ENCODE peak calls at places on chromosome 22, in four cellular contexts. One of them, this sample, is unnamed. For H3K4me1, the result is how much of the 10 kb centered on the place peaks cover.

GRCh38 chr22:37230673-37231405 is 13.2 kb downstream of the RAC2 start:
- DNase-seq in HCT116: no peak
- DNase-seq in GM23338: no peak
- DNase-seq in IMR-90: no peak
- DNase-seq in this sample: peak

GRCh38 chr22:43118953-43119458 is 8.5 kb downstream of the BIK start:
- DNase-seq in IMR-90: no peak
- DNase-seq in HCT116: no peak
- DNase-seq in GM23338: no peak
- DNase-seq in this sample: no peak

GRCh38 chr22:21074092-21074715 is 28.5 kb downstream of the LRRC74B start:
- DNase-seq in IMR-90: peak
- DNase-seq in GM23338: no peak
- DNase-seq in HCT116: peak
- DNase-seq in this sample: no peak

GRCh38 chr22:27686534-27686933 is 115.0 kb downstream of the MN1 start:
- DNase-seq in HCT116: peak
- DNase-seq in GM23338: no peak
- DNase-seq in IMR-90: peak
- DNase-seq in this sample: no peak

GRCh38 chr22:28582806-28583205 is 96.8 kb downstream of the TTC28 start:
- DNase-seq in HCT116: no peak
- DNase-seq in GM23338: peak
- DNase-seq in IMR-90: peak
- DNase-seq in this sample: no peak

GRCh38 chr22:20130739-20131592 is 638 bp upstream of the ZDHHC8 start:
- DNase-seq in IMR-90: peak
- DNase-seq in GM23338: peak
- DNase-seq in HCT116: peak
- DNase-seq in this sample: peak

GRCh38 chr22:38298312-38299000 is 18.8 kb downstream of the CSNK1E start:
- DNase-seq in IMR-90: peak
- DNase-seq in HCT116: peak
- DNase-seq in GM23338: peak
- DNase-seq in this sample: no peak

GRCh38 chr22:50683994-50684371 is 11.4 kb downstream of the SHANK3 start:
- DNase-seq in GM23338: no peak
- DNase-seq in HCT116: no peak
- DNase-seq in IMR-90: no peak
- DNase-seq in this sample: no peak

GRCh38 chr22:50184004-50184461 is 1.7 kb upstream of the TRABD start:
- DNase-seq in GM23338: peak
- DNase-seq in HCT116: no peak
- DNase-seq in IMR-90: peak
- DNase-seq in this sample: peak

GRCh38 chr22:46612904-46613605 is 7.1 kb upstream of the GRAMD4 start:
- DNase-seq in GM23338: no peak
- DNase-seq in IMR-90: no peak
- DNase-seq in HCT116: no peak
- DNase-seq in this sample: no peak

DNA sequence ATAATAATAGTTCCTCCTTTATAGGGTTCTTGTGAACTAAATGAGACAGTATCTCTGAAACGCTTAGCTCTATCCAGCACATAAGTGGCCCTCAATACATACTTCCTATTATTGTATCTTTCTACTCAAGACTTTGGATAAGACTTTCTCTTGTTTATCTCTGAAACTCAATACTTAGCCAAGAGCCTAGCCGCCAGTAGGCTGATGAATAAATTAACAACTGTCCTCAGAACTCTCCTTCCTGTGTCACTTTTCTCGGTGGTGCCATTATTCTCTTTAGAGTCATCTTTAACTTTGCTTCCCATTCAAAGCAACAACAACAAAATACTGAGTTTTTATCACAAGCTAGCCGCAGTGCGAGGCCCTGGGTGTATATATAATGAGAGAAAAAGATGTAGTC is 86.9 kb downstream of the FAM83F start:
- DNase-seq in HCT116: no peak
- DNase-seq in IMR-90: no peak
- DNase-seq in GM23338: no peak
- DNase-seq in this sample: no peak
- H3K4me1 ChIP-seq in HCT116: under half
- H3K4me1 ChIP-seq in IMR-90: under half
- H3K4me1 ChIP-seq in GM23338: under half
- H3K4me1 ChIP-seq in this sample: under half

GRCh38 chr22:35218079-35218478 is 39.2 kb upstream of the HMGXB4 start:
- DNase-seq in GM23338: no peak
- DNase-seq in HCT116: no peak
- DNase-seq in IMR-90: peak
- DNase-seq in this sample: no peak
- H3K4me3 ChIP-seq in GM23338: no peak
- H3K4me3 ChIP-seq in HCT116: no peak
- H3K4me3 ChIP-seq in IMR-90: no peak
- H3K4me3 ChIP-seq in this sample: no peak

DNA sequence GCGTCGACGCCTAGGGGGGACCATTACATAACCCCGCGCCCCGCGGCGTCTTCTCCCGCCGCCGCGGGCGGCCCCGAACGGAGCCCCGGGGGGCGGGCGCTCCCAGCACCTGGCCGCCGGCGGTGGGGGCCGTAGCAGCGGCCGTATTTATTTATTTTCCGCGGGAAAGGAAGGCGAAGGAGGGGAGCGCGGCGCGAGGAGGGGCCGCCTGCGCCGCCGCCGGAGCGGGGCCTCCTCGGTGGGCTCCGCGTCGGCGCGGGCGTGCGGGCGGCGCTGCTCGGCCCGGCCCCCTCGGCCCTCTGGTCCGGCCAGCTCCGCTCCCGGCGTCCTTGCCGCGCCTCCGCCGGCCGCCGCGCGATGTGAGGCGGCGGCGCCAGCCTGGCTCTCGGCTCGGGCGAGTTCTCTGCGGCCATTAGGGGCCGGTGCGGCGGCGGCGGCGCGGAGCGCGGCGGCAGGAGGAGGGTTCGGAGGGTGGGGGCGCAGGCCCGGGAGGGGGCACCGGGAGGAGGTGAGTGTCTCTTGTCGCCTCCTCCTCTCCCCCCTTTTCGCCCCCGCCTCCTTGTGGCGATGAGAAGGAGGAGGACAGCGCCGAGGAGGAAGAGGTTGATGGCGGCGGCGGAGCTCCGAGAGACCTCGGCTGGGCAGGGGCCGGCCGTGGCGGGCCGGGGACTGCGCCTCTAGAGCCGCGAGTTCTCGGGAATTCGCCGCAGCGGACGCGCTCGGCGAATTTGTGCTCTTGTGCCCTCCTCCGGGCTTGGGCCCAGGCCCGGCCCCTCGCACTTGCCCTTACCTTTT is at the start of gene EP300:
- DNase-seq in GM23338: peak
- DNase-seq in IMR-90: peak
- DNase-seq in HCT116: peak
- DNase-seq in this sample: peak
- TF ChIP-seq CTCF in GM23338: no peak
- TF ChIP-seq CTCF in IMR-90: peak
- TF ChIP-seq CTCF in HCT116: no peak
- TF ChIP-seq CTCF in this sample: peak

GRCh38 chr22:48151641-48152040 is 1389.2 kb downstream of the TBC1D22A start:
- DNase-seq in GM23338: no peak
- DNase-seq in HCT116: no peak
- DNase-seq in IMR-90: no peak
- DNase-seq in this sample: no peak
- H3K4me1 ChIP-seq in GM23338: under half
- H3K4me1 ChIP-seq in HCT116: under half
- H3K4me1 ChIP-seq in IMR-90: under half
- H3K4me1 ChIP-seq in this sample: under half

GRCh38 chr22:36010090-36010489 is 18.5 kb downstream of the RBFOX2 start:
- DNase-seq in IMR-90: no peak
- DNase-seq in HCT116: no peak
- DNase-seq in GM23338: peak
- DNase-seq in this sample: no peak
- H3K4me3 ChIP-seq in IMR-90: no peak
- H3K4me3 ChIP-seq in HCT116: no peak
- H3K4me3 ChIP-seq in GM23338: no peak
- H3K4me3 ChIP-seq in this sample: no peak

DNA sequence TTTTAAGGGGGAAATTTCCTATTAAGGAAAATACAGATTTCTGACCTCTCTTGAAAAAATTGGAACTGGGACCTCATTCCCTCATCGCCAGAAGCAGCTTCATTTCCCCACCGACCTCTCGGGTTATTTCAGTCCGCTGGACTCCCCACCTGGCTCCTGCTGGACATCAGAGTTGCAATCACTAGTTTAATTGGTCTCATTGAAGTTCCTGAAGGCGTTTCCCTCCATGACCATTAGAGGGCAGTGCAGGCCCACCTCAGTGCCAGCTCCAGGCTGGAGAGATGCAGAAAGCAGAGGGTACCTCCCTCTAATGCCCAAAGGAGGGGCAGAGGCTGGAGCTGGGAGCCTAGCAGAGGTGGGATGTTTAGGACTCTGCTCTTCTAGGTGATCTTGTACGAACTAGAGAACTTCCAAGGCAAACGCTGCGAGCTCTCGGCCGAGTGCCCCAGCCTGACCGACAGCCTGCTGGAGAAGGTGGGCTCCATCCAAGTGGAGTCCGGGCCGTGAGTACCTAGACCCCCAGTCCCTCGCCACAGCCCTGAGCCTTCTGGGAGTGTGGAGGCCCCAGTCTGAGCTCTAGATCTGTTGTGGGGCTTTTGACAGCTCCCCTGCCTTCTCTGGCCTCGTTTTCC is 2.7 kb downstream of the CRYBB3 start:
- DNase-seq in HCT116: peak
- DNase-seq in GM23338: peak
- DNase-seq in IMR-90: peak
- DNase-seq in this sample: peak
- TF ChIP-seq CTCF in HCT116: peak
- TF ChIP-seq CTCF in GM23338: peak
- TF ChIP-seq CTCF in IMR-90: peak
- TF ChIP-seq CTCF in this sample: peak

GRCh38 chr22:23841292-23841691 is 2.5 kb upstream of the DERL3 start:
- DNase-seq in HCT116: no peak
- DNase-seq in GM23338: no peak
- DNase-seq in IMR-90: no peak
- DNase-seq in this sample: no peak
- H3K4me1 ChIP-seq in HCT116: under half
- H3K4me1 ChIP-seq in GM23338: under half
- H3K4me1 ChIP-seq in IMR-90: under half
- H3K4me1 ChIP-seq in this sample: under half